ENCODE peak calls at places on chromosome 10, in four cellular contexts. U is nephron progenitor cell, H is glutamatergic neuron, V is endothelial cell. I is an unnamed sample.

GRCh38 chr10:102775201-102775972 is 31.6 kb downstream of the WBP1L start:
- DNase-seq in U (no peak), H (no peak), V (no peak), I (no peak)

GRCh38 chr10:70579234-70580002 is 23.1 kb downstream of the PRF1 start:
- DNase-seq in U (no peak), H (no peak), V (no peak), I (no peak)

GRCh38 chr10:26528048-26528447 is 89.9 kb downstream of the APBB1IP start:
- DNase-seq in U (no peak), H (no peak), V (no peak), I (no peak)

GRCh38 chr10:91220954-91221696 is 662 bp downstream of the PCGF5 start:
- DNase-seq in U (no peak), H (no peak), V (peak), I (no peak)

GRCh38 chr10:118020365-118020764 is 26.4 kb downstream of the RAB11FIP2 start:
- DNase-seq in U (no peak), H (no peak), V (no peak), I (no peak)

GRCh38 chr10:77587424-77587806 is 50.2 kb downstream of the KCNMA1 start:
- DNase-seq in U (no peak), H (no peak), V (no peak), I (no peak)

GRCh38 chr10:21978191-21978862 is 25.2 kb downstream of the DNAJC1 start:
- DNase-seq in U (no peak), H (no peak), V (no peak), I (no peak)

GRCh38 chr10:73044378-73045285 is 52.0 kb downstream of the P4HA1 start:
- DNase-seq in U (no peak), H (no peak), V (no peak), I (no peak)

GRCh38 chr10:133141144-133141962 is 18.7 kb upstream of the KNDC1 start:
- DNase-seq in U (peak), H (peak), V (no peak), I (no peak)

GRCh38 chr10:132460691-132461090 is 63.7 kb downstream of the PWWP2B start:
- DNase-seq in U (peak), H (no peak), V (no peak), I (no peak)

GRCh38 chr10:59019603-59020002 is 156.8 kb upstream of the PHYHIPL start:
- DNase-seq in U (no peak), H (no peak), V (no peak), I (no peak)

GRCh38 chr10:124294811-124295770 is 123.6 kb downstream of the OAT start:
- DNase-seq in U (no peak), H (no peak), V (no peak), I (peak)

DNA sequence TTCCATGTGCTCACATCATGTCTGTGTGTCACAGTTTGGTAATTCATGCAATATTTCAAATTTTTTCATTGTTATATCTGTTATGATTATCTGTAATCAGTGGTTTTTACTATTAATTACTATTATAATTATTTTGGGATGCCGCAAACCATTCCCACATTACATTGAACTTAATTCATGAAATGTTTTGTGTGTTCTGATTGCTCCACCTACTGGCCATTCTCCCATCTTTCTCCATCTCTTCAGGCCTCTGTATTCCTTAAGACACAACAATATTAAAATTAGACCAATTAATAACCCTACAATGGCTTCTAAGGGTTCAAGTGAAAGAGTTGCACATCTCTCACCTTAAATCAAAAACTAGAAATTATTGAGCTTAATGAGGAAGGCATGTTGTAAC is 398.5 kb downstream of the PCDH15 start:
- DNase-seq in U (peak), H (no peak), V (peak), I (no peak)
- TF ChIP-seq CTCF in U (peak), H (peak), V (peak), I (peak)

GRCh38 chr10:79890469-79890868 is 58.4 kb downstream of the SFTPD start:
- DNase-seq in U (no peak), H (no peak), V (no peak), I (no peak)
- TF ChIP-seq CTCF in U (no peak), H (no peak), V (no peak), I (no peak)

GRCh38 chr10:29926649-29927048 is 132.7 kb downstream of the JCAD start:
- DNase-seq in U (peak), H (peak), V (no peak), I (no peak)
- TF ChIP-seq CTCF in U (peak), H (peak), V (peak), I (peak)

DNA sequence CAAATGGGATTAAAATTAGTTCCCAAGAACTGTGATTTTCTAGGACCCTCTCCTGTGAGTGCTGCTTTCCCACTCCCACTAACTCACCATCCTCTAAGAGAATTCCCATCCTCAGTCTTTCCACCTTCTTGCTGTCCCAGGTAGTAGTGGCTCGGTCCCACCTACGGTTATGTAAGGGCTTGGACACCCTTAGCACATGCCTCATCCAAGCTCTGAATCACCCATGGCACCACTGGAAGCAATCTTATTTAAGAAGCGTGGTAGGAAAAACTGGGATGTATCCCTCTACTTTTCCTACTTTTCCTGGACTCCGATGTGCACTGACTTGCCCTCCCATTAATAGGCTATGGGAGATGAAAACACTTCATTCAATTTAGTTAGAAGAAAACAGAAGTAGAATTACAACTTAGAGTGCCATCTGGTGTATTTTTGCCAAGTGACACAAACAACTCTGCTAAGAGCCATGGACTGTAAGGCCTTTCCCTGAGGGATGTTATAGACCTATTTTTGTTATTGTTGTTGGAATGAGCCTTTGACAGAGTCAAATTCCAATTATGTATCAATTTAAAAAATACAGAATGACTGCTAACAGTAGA is 13.7 kb upstream of the ANKRD22 start:
- DNase-seq in U (no peak), H (no peak), V (no peak), I (no peak)
- TF ChIP-seq CTCF in U (no peak), H (no peak), V (no peak), I (peak)

GRCh38 chr10:51422311-51423120 is 276.9 kb downstream of the CSTF2T start:
- DNase-seq in U (peak), H (peak), V (peak), I (no peak)
- TF ChIP-seq CTCF in U (peak), H (peak), V (peak), I (peak)

GRCh38 chr10:76017733-76018433 is 586.5 kb downstream of the LRMDA start:
- DNase-seq in U (no peak), H (no peak), V (no peak), I (no peak)

GRCh38 chr10:76021391-76021790 is 590.0 kb downstream of the LRMDA start:
- DNase-seq in U (no peak), H (no peak), V (no peak), I (no peak)

GRCh38 chr10:76015245-76015644 is 583.8 kb downstream of the LRMDA start:
- DNase-seq in U (no peak), H (no peak), V (no peak), I (no peak)

GRCh38 chr10:76020629-76021028 is 589.2 kb downstream of the LRMDA start:
- DNase-seq in U (no peak), H (no peak), V (no peak), I (no peak)

GRCh38 chr10:76017026-76017732 is 585.8 kb downstream of the LRMDA start:
- DNase-seq in U (no peak), H (no peak), V (no peak), I (no peak)
- TF ChIP-seq CTCF in U (no peak), H (no peak), V (no peak), I (no peak)

GRCh38 chr10:71835671-71836593 is 15.1 kb downstream of the PSAP start:
- DNase-seq in U (peak), H (peak), V (no peak), I (peak)
- TF ChIP-seq CTCF in U (no peak), H (no peak), V (no peak), I (no peak)

DNA sequence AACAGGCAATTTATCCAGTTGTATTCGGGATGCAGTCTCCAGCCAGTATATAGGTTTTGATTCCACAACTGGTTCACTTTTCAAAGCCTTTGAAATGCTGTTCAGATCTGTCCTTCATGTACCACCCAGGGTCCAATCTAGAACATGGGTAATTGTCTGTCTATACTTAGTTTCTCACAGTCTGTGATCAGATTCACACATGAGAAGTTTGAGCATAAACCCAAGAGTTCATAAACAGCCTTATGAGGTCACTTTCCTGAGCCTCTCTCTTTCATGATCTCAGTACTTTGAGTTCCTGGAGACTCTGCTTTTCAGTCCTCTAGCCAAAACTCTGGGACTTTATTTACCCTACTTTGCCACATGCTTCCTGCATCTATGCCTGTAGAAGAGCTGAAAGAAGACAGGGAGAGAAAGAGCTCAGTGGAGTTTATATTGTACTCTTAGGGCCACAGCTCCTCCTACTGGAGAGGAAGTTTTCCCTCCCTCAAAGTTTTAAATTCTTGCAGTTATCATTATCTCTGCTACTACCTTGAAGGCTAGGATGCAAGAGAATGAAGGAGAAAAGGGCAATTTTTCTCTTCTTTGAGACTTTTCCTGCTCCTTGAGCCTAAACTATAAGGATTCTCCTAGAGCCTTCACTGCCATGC is 172.0 kb downstream of the ZEB1 start:
- DNase-seq in U (peak), H (no peak), V (peak), I (no peak)
- TF ChIP-seq CTCF in U (peak), H (peak), V (peak), I (peak)

GRCh38 chr10:97117372-97117771 is 68.4 kb downstream of the SLIT1 start:
- DNase-seq in U (no peak), H (no peak), V (no peak), I (no peak)
- TF ChIP-seq CTCF in U (no peak), H (no peak), V (peak), I (no peak)

I was measured in osteocyte.